ENCODE peak calls at places on chromosomes 1 and 21, in nine cellular contexts. E, P, I, S, F, R, L, G and M are unnamed samples.

GRCh38 chr1:60569189-60569588 is 495.6 kb upstream of the C1orf87 start:
- DNase-seq in F (no peak), L (peak; percentile 60), R (no peak), S (peak; percentile 47), E (no peak), P (no peak), I (no peak), G (no peak), M (no peak)

GRCh38 chr1:230632273-230632873 is 9.9 kb upstream of the COG2 start:
- DNase-seq in L (peak; percentile 54), P (peak; percentile 56), S (peak; percentile 44), I (no peak), G (peak; percentile 75), R (no peak), F (peak; percentile 46), E (no peak), M (no peak)

GRCh38 chr1:4611708-4612349 is 42.6 kb upstream of the AJAP1 start:
- DNase-seq in I (no peak), S (no peak), R (no peak), L (no peak), E (no peak), F (no peak), G (no peak), P (no peak), M (no peak)

GRCh38 chr1:192905049-192905448 is 96.2 kb downstream of the RGS2 start:
- DNase-seq in I (no peak), S (no peak), G (no peak), F (no peak), E (no peak), P (no peak), L (no peak), R (no peak), M (no peak)

GRCh38 chr1:50593515-50593914 is 170.3 kb upstream of the DMRTA2 start:
- DNase-seq in G (no peak), I (no peak), E (no peak), R (no peak), F (no peak), S (no peak), L (no peak), P (no peak), M (no peak)

GRCh38 chr21:38254970-38255369 is 1.8 kb upstream of the KCNJ15 start:
- DNase-seq in R (no peak), P (no peak), F (no peak), L (no peak), G (no peak), E (no peak), I (no peak), S (no peak), M (no peak)

GRCh38 chr21:44572959-44573583 is 458 bp upstream of the KRTAP10-4 start:
- DNase-seq in E (peak; percentile 41), L (no peak), R (no peak), G (no peak), I (no peak), S (no peak), P (no peak), F (no peak), M (no peak)

GRCh38 chr1:112319371-112320034 is 76.5 kb upstream of the CTTNBP2NL start:
- DNase-seq in E (no peak), S (no peak), I (no peak), R (no peak), L (no peak), P (no peak), G (no peak), F (no peak), M (no peak)

GRCh38 chr1:187626056-187626455 is 797.3 kb downstream of the PLA2G4A start:
- DNase-seq in L (no peak), G (peak; percentile 49), R (no peak), P (no peak), I (no peak), S (no peak), F (no peak), E (no peak), M (no peak)

GRCh38 chr1:183024352-183025337 is 1.4 kb downstream of the LAMC1 start:
- DNase-seq in R (no peak), L (no peak), I (no peak), G (no peak), S (no peak), E (no peak), F (no peak), P (no peak), M (no peak)

GRCh38 chr1:12153181-12153785 is 13.5 kb upstream of the TNFRSF1B start:
- DNase-seq in L (no peak), I (peak; percentile 27), G (no peak), E (no peak), R (peak; percentile 69), F (no peak), S (no peak), P (no peak), M (peak; percentile 47)

GRCh38 chr1:1591452-1591851 is 8.5 kb downstream of the FNDC10 start:
- DNase-seq in R (no peak), P (no peak), I (no peak), S (no peak), L (no peak), F (no peak), E (no peak), G (no peak), M (no peak)

GRCh38 chr1:198530964-198531363 is 9.5 kb downstream of the ATP6V1G3 start:
- DNase-seq in G (no peak), I (no peak), P (no peak), F (no peak), S (no peak), E (no peak), L (no peak), R (no peak), M (no peak)

GRCh38 chr21:19547951-19548635 is 1144.5 kb upstream of the TMPRSS15 start:
- DNase-seq in S (no peak), L (no peak), F (no peak), I (no peak), E (no peak), R (no peak), P (no peak), G (no peak), M (no peak)
- TF ChIP-seq CTCF in S (no peak), L (no peak), F (no peak), I (no peak), E (no peak), R (no peak), P (no peak), G (no peak), M (no peak)

DNA sequence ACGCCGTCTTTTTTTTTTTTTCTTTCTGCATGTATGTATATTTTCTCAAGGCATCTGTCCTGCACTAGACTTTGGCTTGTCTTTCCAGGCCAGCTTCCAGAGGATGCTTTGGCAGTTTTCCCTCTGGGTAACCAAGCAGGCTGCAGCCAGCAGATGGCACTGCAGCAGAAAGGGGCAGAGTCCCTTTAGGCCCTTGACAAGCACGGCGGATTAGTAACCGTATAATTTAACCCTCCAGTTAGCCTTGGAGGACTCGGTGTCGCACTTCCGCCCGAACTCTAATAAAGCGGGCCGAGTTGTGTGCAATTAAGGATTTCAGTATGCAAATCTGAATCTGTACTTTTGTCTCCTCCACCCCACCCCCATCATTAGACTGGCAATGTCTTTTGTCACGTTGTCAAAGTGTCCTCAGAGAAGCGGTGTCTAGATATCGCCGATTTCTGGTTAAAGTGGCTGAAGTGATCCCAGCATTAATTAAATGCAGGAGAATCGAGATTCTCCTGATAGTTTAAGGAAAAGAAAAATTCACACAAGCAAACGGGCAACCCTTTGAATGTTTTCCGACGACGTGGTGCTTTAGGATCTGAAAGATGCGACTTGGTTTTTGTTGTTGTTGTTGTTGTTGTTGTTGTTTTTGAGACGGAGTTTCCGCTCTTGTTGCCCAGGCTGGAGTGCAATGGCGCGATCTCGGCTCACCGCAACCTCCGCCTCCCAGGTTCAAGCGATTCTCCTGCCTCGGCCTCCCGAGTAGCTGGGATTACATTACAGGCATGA is 1.1 kb upstream of the TMEM167B start:
- DNase-seq in G (peak; percentile 95), P (peak; percentile 80), E (peak; percentile 82), I (no peak), S (peak; percentile 81), R (no peak), L (peak; percentile 51), F (peak; percentile 70), M (no peak)
- TF ChIP-seq CTCF in G (peak; percentile 83), P (peak; percentile 85), E (peak; percentile 47), I (peak; percentile 57), S (peak; percentile 89), R (no peak), L (no peak), F (peak; percentile 66), M (peak; percentile 72)

GRCh38 chr1:109818351-109819325 is 54.9 kb upstream of the EPS8L3 start:
- DNase-seq in G (peak; percentile 40), F (no peak), S (no peak), I (no peak), E (no peak), R (no peak), P (no peak), L (no peak), M (no peak)
- TF ChIP-seq CTCF in G (no peak), F (no peak), S (no peak), I (no peak), E (peak; percentile 16), R (no peak), P (no peak), L (no peak), M (no peak)

GRCh38 chr1:37100310-37100709 is 66.0 kb upstream of the GRIK3 start:
- DNase-seq in G (no peak), F (no peak), E (no peak), I (no peak), S (no peak), P (no peak), L (no peak), R (no peak), M (no peak)
- TF ChIP-seq CTCF in G (no peak), F (no peak), E (no peak), I (no peak), S (no peak), P (no peak), L (no peak), R (no peak), M (no peak)

GRCh38 chr1:30705673-30706072 is 17.7 kb downstream of the MATN1 start:
- DNase-seq in R (no peak), I (no peak), S (no peak), E (no peak), L (no peak), G (no peak), P (no peak), F (no peak), M (no peak)

GRCh38 chr1:30706528-30706927 is 16.9 kb downstream of the MATN1 start:
- DNase-seq in R (no peak), I (no peak), G (no peak), L (no peak), P (no peak), S (no peak), F (no peak), E (no peak), M (no peak)

GRCh38 chr1:30707412-30708360 is 15.7 kb downstream of the MATN1 start:
- DNase-seq in R (peak; percentile 67), I (no peak), L (peak; percentile 84), S (peak; percentile 75), E (peak; percentile 79), G (peak; percentile 95), P (peak; percentile 65), F (peak; percentile 69), M (no peak)

GRCh38 chr1:30710407-30710806 is 13.0 kb downstream of the MATN1 start:
- DNase-seq in E (no peak), S (no peak), L (no peak), R (no peak), I (no peak), P (no peak), G (no peak), F (no peak), M (no peak)

DNA sequence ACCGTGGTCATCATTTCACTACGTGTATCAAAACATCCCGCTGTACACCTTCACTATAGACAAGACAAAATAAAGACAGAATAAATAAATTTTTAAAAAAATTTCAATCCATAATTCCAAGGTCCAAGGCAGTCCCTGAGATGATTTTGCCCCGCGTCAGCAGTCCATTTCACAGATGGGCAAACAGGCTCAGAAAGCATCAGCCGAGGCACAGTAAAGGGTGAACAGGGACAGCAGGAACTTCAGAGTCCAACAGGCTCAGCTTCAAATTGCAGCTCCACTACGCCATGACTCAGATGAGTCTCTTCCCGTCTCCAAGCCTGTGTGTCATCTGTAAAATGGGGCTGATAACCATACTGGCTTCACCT is 15.0 kb downstream of the MATN1 start:
- DNase-seq in G (no peak), F (no peak), R (no peak), P (no peak), I (no peak), S (no peak), L (no peak), E (no peak), M (no peak)
- TF ChIP-seq CTCF in G (no peak), F (no peak), R (no peak), P (no peak), I (no peak), S (peak; percentile 9), L (no peak), E (no peak), M (no peak)